ENCODE peak calls at places on chromosomes 16 and 17, in eight cellular contexts. One of them, this sample, is unnamed.

GRCh38 chr16:4862639-4863038 is 15.4 kb downstream of the UBN1 start:
- DNase-seq in esophagus muscularis mucosa: no peak
- DNase-seq in uterus: no peak
- DNase-seq in omental fat pad: no peak
- DNase-seq in transverse colon: no peak
- DNase-seq in A549: no peak
- DNase-seq in neural progenitor cell: no peak
- DNase-seq in tibial nerve: no peak
- DNase-seq in this sample: no peak

GRCh38 chr17:75619506-75620431 is 13.5 kb upstream of the SMIM5 start:
- DNase-seq in esophagus muscularis mucosa: no peak
- DNase-seq in uterus: no peak
- DNase-seq in omental fat pad: no peak
- DNase-seq in transverse colon: no peak
- DNase-seq in A549: peak; percentile 70
- DNase-seq in neural progenitor cell: peak; percentile 80
- DNase-seq in tibial nerve: no peak
- DNase-seq in this sample: peak; percentile 64

GRCh38 chr17:53032861-53033271 is 789.9 kb upstream of the KIF2B start:
- DNase-seq in esophagus muscularis mucosa: no peak
- DNase-seq in uterus: no peak
- DNase-seq in omental fat pad: no peak
- DNase-seq in transverse colon: peak; percentile 23
- DNase-seq in A549: peak; percentile 65
- DNase-seq in neural progenitor cell: peak; percentile 87
- DNase-seq in tibial nerve: no peak
- DNase-seq in this sample: no peak

GRCh38 chr16:2250652-2251280 is 621 bp downstream of the ECI1 start:
- DNase-seq in esophagus muscularis mucosa: no peak
- DNase-seq in uterus: no peak
- DNase-seq in omental fat pad: no peak
- DNase-seq in transverse colon: peak; percentile 68
- DNase-seq in A549: peak; percentile 67
- DNase-seq in neural progenitor cell: no peak
- DNase-seq in tibial nerve: no peak
- DNase-seq in this sample: no peak

GRCh38 chr17:81923302-81924260 is 4.0 kb downstream of the MAFG start:
- DNase-seq in esophagus muscularis mucosa: no peak
- DNase-seq in uterus: no peak
- DNase-seq in omental fat pad: peak; percentile 65
- DNase-seq in transverse colon: peak; percentile 86
- DNase-seq in A549: peak; percentile 91
- DNase-seq in neural progenitor cell: peak; percentile 87
- DNase-seq in tibial nerve: peak; percentile 46
- DNase-seq in this sample: no peak

GRCh38 chr17:64174686-64175456 is 44.9 kb upstream of the ERN1 start:
- DNase-seq in esophagus muscularis mucosa: no peak
- DNase-seq in uterus: no peak
- DNase-seq in omental fat pad: no peak
- DNase-seq in transverse colon: no peak
- DNase-seq in A549: no peak
- DNase-seq in neural progenitor cell: no peak
- DNase-seq in tibial nerve: peak; percentile 53
- DNase-seq in this sample: no peak

GRCh38 chr17:67365762-67366192 is 600 bp downstream of the PSMD12 start:
- DNase-seq in esophagus muscularis mucosa: no peak
- DNase-seq in uterus: no peak
- DNase-seq in omental fat pad: no peak
- DNase-seq in transverse colon: no peak
- DNase-seq in A549: peak; percentile 41
- DNase-seq in neural progenitor cell: no peak
- DNase-seq in tibial nerve: no peak
- DNase-seq in this sample: no peak

GRCh38 chr16:51374346-51374745 is 223.3 kb upstream of the SALL1 start:
- DNase-seq in esophagus muscularis mucosa: no peak
- DNase-seq in uterus: no peak
- DNase-seq in omental fat pad: no peak
- DNase-seq in transverse colon: no peak
- DNase-seq in A549: peak; percentile 20
- DNase-seq in neural progenitor cell: no peak
- DNase-seq in tibial nerve: no peak
- DNase-seq in this sample: no peak

GRCh38 chr17:20159406-20160075 is 150.4 kb downstream of the SPECC1 start:
- DNase-seq in esophagus muscularis mucosa: no peak
- DNase-seq in uterus: no peak
- DNase-seq in omental fat pad: no peak
- DNase-seq in transverse colon: no peak
- DNase-seq in A549: no peak
- DNase-seq in neural progenitor cell: no peak
- DNase-seq in tibial nerve: no peak
- DNase-seq in this sample: no peak

GRCh38 chr17:29113334-29113733 is 66.9 kb downstream of the MYO18A start:
- DNase-seq in esophagus muscularis mucosa: no peak
- DNase-seq in uterus: no peak
- DNase-seq in omental fat pad: no peak
- DNase-seq in transverse colon: no peak
- DNase-seq in A549: no peak
- DNase-seq in neural progenitor cell: peak; percentile 25
- DNase-seq in tibial nerve: no peak
- DNase-seq in this sample: no peak
- TF ChIP-seq CTCF in esophagus muscularis mucosa: no peak
- TF ChIP-seq CTCF in uterus: no peak
- TF ChIP-seq CTCF in omental fat pad: no peak
- TF ChIP-seq CTCF in transverse colon: no peak
- TF ChIP-seq CTCF in A549: no peak
- TF ChIP-seq CTCF in neural progenitor cell: peak; percentile 30
- TF ChIP-seq CTCF in tibial nerve: no peak
- TF ChIP-seq CTCF in this sample: no peak

DNA sequence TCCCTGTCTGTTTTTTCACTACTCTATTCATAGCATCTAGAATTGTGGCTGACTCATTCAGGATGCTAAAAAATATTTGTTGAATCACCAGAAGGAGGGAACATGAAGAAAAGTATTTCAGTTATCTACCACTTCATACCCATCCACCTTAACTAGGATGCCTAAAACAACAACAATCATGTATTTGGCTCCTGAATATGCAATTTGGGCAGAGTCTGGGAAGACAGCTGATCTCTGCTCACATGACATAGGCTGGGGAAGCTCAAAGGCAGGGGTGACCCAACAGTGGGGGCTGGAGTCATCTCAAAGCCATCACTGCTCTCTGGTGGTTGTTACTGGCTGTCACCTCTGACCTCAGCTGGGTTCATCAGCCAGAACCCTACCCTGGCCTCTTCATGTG is 80.1 kb upstream of the RPL38 start:
- DNase-seq in esophagus muscularis mucosa: no peak
- DNase-seq in uterus: no peak
- DNase-seq in omental fat pad: no peak
- DNase-seq in transverse colon: no peak
- DNase-seq in A549: no peak
- DNase-seq in neural progenitor cell: no peak
- DNase-seq in tibial nerve: no peak
- DNase-seq in this sample: no peak
- TF ChIP-seq CTCF in esophagus muscularis mucosa: no peak
- TF ChIP-seq CTCF in uterus: no peak
- TF ChIP-seq CTCF in omental fat pad: no peak
- TF ChIP-seq CTCF in transverse colon: no peak
- TF ChIP-seq CTCF in A549: no peak
- TF ChIP-seq CTCF in neural progenitor cell: no peak
- TF ChIP-seq CTCF in tibial nerve: no peak
- TF ChIP-seq CTCF in this sample: no peak

GRCh38 chr17:80758793-80759673 is 214.4 kb downstream of the RPTOR start:
- DNase-seq in esophagus muscularis mucosa: no peak
- DNase-seq in uterus: peak; percentile 45
- DNase-seq in omental fat pad: no peak
- DNase-seq in transverse colon: no peak
- DNase-seq in A549: no peak
- DNase-seq in neural progenitor cell: no peak
- DNase-seq in tibial nerve: no peak
- DNase-seq in this sample: no peak

GRCh38 chr17:80752369-80752705 is 207.7 kb downstream of the RPTOR start:
- DNase-seq in esophagus muscularis mucosa: no peak
- DNase-seq in uterus: no peak
- DNase-seq in omental fat pad: no peak
- DNase-seq in transverse colon: no peak
- DNase-seq in A549: no peak
- DNase-seq in neural progenitor cell: no peak
- DNase-seq in tibial nerve: no peak
- DNase-seq in this sample: no peak

GRCh38 chr17:80754846-80755245 is 210.2 kb downstream of the RPTOR start:
- DNase-seq in esophagus muscularis mucosa: no peak
- DNase-seq in uterus: no peak
- DNase-seq in omental fat pad: no peak
- DNase-seq in transverse colon: no peak
- DNase-seq in A549: no peak
- DNase-seq in neural progenitor cell: no peak
- DNase-seq in tibial nerve: no peak
- DNase-seq in this sample: no peak

GRCh38 chr17:80753946-80754345 is 209.3 kb downstream of the RPTOR start:
- DNase-seq in esophagus muscularis mucosa: no peak
- DNase-seq in uterus: no peak
- DNase-seq in omental fat pad: no peak
- DNase-seq in transverse colon: no peak
- DNase-seq in A549: no peak
- DNase-seq in neural progenitor cell: no peak
- DNase-seq in tibial nerve: no peak
- DNase-seq in this sample: no peak

DNA sequence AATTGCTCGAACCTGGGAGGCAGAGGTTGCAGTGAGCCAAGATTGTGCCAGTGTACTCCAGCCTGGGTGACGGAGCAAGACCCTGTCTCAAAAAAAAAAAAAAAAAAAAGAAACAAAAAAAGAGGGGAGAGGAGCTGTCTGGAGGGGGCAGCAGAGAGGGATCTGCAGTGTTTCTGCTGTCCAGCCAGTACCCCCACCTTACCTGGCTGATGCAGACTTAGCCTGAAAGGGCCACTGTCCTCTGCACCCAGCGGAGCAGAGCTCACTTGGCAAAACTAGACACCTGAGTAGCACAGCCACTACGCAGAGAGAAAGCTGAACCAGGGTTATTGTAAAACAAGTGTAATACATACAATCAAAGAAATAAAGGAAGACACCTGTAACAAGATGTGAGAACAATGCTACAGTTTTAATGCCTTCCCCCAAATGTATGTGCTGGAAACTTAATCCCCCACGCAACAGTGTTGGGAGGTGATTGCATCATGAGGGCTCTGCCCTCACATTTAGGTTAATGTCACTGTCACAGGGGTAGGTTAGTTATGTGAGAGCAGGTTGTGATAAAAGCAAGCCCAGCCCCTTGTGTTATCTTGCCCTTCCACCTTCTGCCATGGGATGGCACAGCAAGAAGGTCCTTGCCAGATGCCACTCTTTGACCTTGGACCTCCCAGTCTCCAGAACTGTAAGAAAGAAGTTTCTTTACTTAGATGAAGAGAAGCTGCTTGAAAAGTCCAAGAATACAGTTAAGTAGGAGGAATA is 211.2 kb downstream of the RPTOR start:
- DNase-seq in esophagus muscularis mucosa: no peak
- DNase-seq in uterus: no peak
- DNase-seq in omental fat pad: no peak
- DNase-seq in transverse colon: no peak
- DNase-seq in A549: no peak
- DNase-seq in neural progenitor cell: no peak
- DNase-seq in tibial nerve: no peak
- DNase-seq in this sample: no peak
- TF ChIP-seq CTCF in esophagus muscularis mucosa: no peak
- TF ChIP-seq CTCF in uterus: no peak
- TF ChIP-seq CTCF in omental fat pad: no peak
- TF ChIP-seq CTCF in transverse colon: no peak
- TF ChIP-seq CTCF in A549: no peak
- TF ChIP-seq CTCF in neural progenitor cell: peak; percentile 40
- TF ChIP-seq CTCF in tibial nerve: no peak
- TF ChIP-seq CTCF in this sample: no peak

DNA sequence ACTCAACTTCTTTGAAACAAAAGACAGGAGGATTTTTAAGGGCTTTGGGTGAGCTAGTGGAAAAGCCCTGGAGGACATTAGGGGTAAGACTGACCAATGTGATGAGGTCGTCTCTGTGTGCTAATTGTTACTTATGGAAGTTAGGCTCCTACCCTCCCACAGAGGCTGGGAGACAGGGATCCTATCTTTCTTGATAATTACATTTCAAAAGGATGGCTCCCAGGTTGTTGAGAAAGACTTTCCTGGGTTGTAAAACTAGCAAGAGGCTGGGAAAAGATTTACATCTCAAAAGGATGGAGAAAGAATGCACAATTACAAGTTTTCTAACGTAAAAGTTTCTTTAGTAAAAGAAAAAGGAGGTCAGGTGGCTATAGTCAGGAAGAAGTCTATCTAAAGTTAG is 605.8 kb upstream of the GOT2 start:
- DNase-seq in esophagus muscularis mucosa: no peak
- DNase-seq in uterus: no peak
- DNase-seq in omental fat pad: no peak
- DNase-seq in transverse colon: no peak
- DNase-seq in A549: no peak
- DNase-seq in neural progenitor cell: no peak
- DNase-seq in tibial nerve: no peak
- DNase-seq in this sample: no peak
- TF ChIP-seq CTCF in esophagus muscularis mucosa: no peak
- TF ChIP-seq CTCF in uterus: no peak
- TF ChIP-seq CTCF in omental fat pad: no peak
- TF ChIP-seq CTCF in transverse colon: no peak
- TF ChIP-seq CTCF in A549: no peak
- TF ChIP-seq CTCF in neural progenitor cell: no peak
- TF ChIP-seq CTCF in tibial nerve: no peak
- TF ChIP-seq CTCF in this sample: no peak